ENCODE peak calls at places on chromosomes 5 and 9, in four cellular contexts. J, A, X and C are unnamed samples.

GRCh38 chr5:35096209-35096608 is 48.5 kb upstream of the AGXT2 start:
- DNase-seq in J (no peak), A (no peak), X (no peak), C (no peak)

GRCh38 chr5:75235711-75236110 is 967 bp downstream of the ANKRD31 start:
- DNase-seq in J (no peak), A (no peak), X (no peak), C (no peak)

GRCh38 chr9:112854657-112855056 is 36.0 kb downstream of the SLC46A2 start:
- DNase-seq in J (no peak), A (no peak), X (no peak), C (no peak)

GRCh38 chr9:14159440-14160222 is 154.3 kb downstream of the NFIB start:
- DNase-seq in J (no peak), A (no peak), X (no peak), C (no peak)

GRCh38 chr5:59873113-59873512 is 20.4 kb downstream of the PDE4D start:
- DNase-seq in J (no peak), A (no peak), X (peak; percentile 33), C (no peak)

GRCh38 chr9:74361508-74361907 is 135.6 kb upstream of the RORB start:
- DNase-seq in J (no peak), A (no peak), X (no peak), C (no peak)

GRCh38 chr9:101309139-101309538 is 75.7 kb downstream of the BAAT start:
- DNase-seq in J (no peak), A (no peak), X (no peak), C (no peak)

GRCh38 chr9:7489018-7489417 is 310.6 kb downstream of the DMAC1 start:
- DNase-seq in J (no peak), A (no peak), X (no peak), C (no peak)

GRCh38 chr9:108160039-108160438 is 670.5 kb upstream of the KLF4 start:
- DNase-seq in J (no peak), A (no peak), X (no peak), C (no peak)

GRCh38 chr9:86112057-86112456 is 12.7 kb upstream of the GOLM1 start:
- DNase-seq in J (no peak), A (no peak), X (no peak), C (no peak)

GRCh38 chr5:77806213-77806843 is 30.2 kb upstream of the TBCA start:
- DNase-seq in J (no peak), A (no peak), X (peak; percentile 4), C (no peak)

GRCh38 chr9:6739218-6739617 is 18.6 kb upstream of the KDM4C start:
- DNase-seq in J (no peak), A (no peak), X (peak; percentile 27), C (no peak)

GRCh38 chr5:35369965-35370790 is 139.9 kb upstream of the PRLR start:
- DNase-seq in J (no peak), A (no peak), X (no peak), C (no peak)

GRCh38 chr9:12441509-12441908 is 251.7 kb upstream of the TYRP1 start:
- DNase-seq in J (no peak), A (no peak), X (no peak), C (no peak)

GRCh38 chr9:110330484-110331115 is 7.1 kb downstream of the TXNDC8 start:
- DNase-seq in J (no peak), A (no peak), X (no peak), C (no peak)

GRCh38 chr9:100277166-100277979 is 75.4 kb downstream of the TEX10 start:
- DNase-seq in J (no peak), A (no peak), X (peak; percentile 32), C (no peak)

GRCh38 chr9:4139201-4139600 is 160.7 kb downstream of the GLIS3 start:
- DNase-seq in J (no peak), A (no peak), X (no peak), C (no peak)

GRCh38 chr9:115208503-115208902 is 90.5 kb upstream of the TNC start:
- DNase-seq in J (no peak), A (no peak), X (peak; percentile 46), C (no peak)

GRCh38 chr9:35618854-35619799 is 914 bp upstream of the CD72 start:
- DNase-seq in J (no peak), A (no peak), X (no peak), C (peak; percentile 62)

GRCh38 chr9:35615981-35616680 is 2.1 kb downstream of the CD72 start:
- DNase-seq in J (no peak), A (no peak), X (no peak), C (no peak)

GRCh38 chr9:35617548-35617947 is 665 bp downstream of the CD72 start:
- DNase-seq in J (no peak), A (no peak), X (no peak), C (no peak)

GRCh38 chr9:35618325-35618727 is at the start of gene CD72:
- DNase-seq in J (no peak), A (no peak), X (no peak), C (no peak)

GRCh38 chr9:35616681-35617459 is 1.3 kb downstream of the CD72 start:
- DNase-seq in J (peak; percentile 22), A (peak; percentile 91), X (peak; percentile 47), C (peak; percentile 64)
- TF ChIP-seq CTCF in J (peak; percentile 22), A (no peak), X (no peak), C (no peak)

GRCh38 chr5:15528476-15528875 is 28.5 kb downstream of the FBXL7 start:
- DNase-seq in J (no peak), A (no peak), X (no peak), C (no peak)

GRCh38 chr5:15533124-15533893 is 33.3 kb downstream of the FBXL7 start:
- DNase-seq in J (no peak), A (no peak), X (peak; percentile 92), C (no peak)

GRCh38 chr5:15525679-15526275 is 25.8 kb downstream of the FBXL7 start:
- DNase-seq in J (no peak), A (no peak), X (peak; percentile 32), C (no peak)

GRCh38 chr5:15526413-15526812 is 26.4 kb downstream of the FBXL7 start:
- DNase-seq in J (no peak), A (no peak), X (no peak), C (no peak)

DNA sequence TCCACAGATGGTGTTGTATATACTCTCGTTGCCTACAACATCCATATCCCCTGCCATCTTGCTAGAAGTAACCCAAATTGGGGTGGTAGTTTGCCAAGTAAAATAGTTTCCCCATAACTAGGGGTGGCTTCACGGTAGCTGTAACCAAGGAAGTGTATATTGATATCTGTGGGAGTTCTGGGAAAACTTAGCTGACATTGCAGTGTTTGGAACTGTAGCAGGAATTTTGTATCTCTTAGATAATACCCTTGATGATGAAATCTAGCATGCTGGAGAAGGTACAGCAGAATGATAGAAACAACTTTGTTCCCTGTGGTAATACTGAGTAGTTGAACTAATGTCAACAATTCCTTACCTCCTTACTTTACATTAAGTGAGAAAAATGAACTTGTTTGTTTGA is 29.8 kb downstream of the FBXL7 start:
- DNase-seq in J (no peak), A (no peak), X (peak; percentile 50), C (no peak)
- TF ChIP-seq CTCF in J (no peak), A (no peak), X (no peak), C (no peak)

DNA sequence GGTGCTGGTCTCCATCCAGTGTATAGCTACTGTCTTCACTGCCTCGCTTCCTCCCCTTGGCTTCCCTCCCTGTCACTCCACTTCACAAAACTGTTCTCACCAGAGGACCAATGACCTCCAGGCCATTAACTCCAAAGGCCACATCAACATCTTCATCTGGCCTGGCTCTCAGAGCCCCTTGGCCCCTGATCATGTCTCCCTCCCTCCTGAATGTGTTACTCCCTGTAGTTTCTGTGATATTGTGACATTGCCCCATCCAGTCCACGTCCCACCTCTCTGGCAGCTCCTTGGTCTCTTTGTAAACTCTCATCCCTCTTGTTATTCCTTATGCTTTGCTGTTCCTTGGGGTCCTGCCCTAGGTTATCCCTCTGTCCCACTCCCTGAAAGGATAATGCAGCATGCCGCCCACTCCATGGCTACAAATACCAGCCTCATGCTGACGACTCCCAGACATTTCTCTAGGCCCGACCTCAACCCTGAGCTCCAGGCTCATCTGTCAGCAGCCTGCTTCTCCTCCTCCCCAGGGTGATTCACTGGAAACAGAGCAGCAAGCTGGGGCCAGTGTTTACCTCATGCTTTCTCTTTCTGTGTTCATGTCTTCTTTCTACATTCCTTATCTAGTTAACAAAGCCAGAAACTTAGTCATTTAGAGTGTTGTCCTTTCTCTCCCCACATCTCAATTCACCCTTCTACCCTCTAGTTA is 312.2 kb downstream of the SPOCK1 start:
- DNase-seq in J (no peak), A (no peak), X (peak; percentile 83), C (no peak)
- TF ChIP-seq CTCF in J (no peak), A (no peak), X (no peak), C (no peak)

DNA sequence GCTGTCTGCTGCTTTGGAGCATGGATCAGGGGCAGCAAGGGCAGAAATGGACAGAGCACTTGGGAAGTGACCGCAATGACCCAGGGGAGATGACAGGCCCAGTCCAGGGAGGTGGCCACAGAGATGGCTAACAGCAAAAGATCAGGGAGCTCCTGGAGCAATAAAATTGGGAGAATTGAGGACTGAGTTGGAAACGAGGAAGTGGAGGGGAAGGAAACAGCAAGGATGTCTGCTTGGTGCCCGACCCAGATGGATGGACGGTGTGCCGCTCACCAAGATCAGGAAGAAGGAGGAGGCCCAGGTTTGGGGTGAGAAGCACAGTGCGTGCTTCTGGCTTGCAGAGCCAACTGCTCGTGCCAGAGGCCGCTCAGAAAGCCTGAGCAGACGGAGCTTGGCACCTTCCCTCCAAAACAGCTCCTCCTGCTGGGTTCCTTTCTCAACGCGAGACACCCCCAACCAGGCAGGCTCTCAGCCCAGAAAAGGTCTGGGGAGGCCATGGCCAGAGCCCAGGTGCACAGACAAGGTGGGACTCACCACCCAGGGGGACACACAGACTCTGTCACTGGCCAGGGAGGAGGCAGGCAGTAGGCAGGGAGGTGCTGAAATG is 1.7 kb upstream of the SLC34A1 start:
- DNase-seq in J (no peak), A (no peak), X (peak; percentile 48), C (no peak)
- TF ChIP-seq CTCF in J (no peak), A (peak; percentile 6), X (peak; percentile 55), C (no peak)

DNA sequence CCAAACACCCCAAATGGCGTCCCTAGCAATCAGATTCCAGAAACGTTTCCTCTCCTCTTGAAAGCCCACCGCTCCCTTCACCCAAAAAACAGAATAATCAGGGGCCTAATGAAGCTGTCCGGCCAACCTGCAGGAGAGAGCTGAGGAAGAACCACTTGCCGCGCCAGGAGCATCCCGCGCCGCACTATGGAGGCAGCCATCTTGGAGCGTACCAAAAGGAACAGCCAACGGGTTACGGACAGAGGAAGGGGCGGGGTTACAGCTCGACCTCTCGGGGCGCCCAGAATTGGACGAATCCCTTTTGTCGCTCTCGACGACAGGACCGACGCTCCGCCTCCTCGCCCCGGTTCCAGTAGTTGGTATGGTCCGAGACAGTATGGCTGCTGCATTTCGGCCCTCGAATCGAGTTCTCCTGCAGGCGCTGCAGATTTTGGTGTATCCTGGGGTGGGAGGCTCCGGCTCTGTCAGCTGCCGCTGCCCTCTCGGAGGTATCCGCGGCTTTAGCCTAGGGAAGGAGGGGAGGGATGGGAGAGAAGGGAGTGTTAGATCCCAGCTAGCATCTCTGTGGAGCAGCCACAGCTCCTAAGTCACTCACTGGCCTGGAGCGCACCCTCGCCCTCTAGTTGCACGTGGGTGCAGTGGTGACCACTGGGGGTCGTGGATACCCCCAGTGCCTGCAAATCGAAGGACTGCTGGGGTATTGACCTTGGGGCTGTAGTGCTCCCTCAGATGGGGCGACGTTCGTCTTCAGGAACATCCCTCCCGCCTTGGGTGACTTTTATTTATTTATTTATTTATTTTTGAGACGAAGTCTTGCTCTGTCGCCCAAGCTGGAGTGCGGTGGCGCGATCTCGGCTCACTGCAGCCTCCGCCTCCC is at the start of the genes MRPS27 and PTCD2:
- DNase-seq in J (peak; percentile 88), A (peak; percentile 98), X (peak; percentile 99), C (peak; percentile 79)
- TF ChIP-seq CTCF in J (no peak), A (peak; percentile 4), X (peak; percentile 25), C (no peak)